ENCODE peak calls at places on chromosomes 1 and 21, in six cellular contexts. F is NCI-H526 treated with DMSO at 0.1 percent for 48 hours; I is brain microvascular endothelial cell; S is stimulated activated CD4-positive, alpha-beta T cell treated with anti-CD3 and anti-CD28 coated beads, TNF-alpha, amount 100 ng/mL, for 24 hours; Z is activated CD4-positive, alpha-beta T cell treated with anti-CD3 and anti-CD28 coated beads, Interleukin-2, amount 10 ng/mL, durations not matched to agents 7 days and 5 days; B is MCF 10A. H is an unnamed sample.

GRCh38 chr1:98557808-98558390 is 103.6 kb upstream of the SNX7 start:
- DNase-seq in F (no peak), I (no peak), S (no peak), Z (no peak), B (no peak), H (no peak)

GRCh38 chr1:199931666-199932377 is 95.7 kb upstream of the NR5A2 start:
- DNase-seq in F (no peak), I (no peak), S (no peak), Z (peak), B (no peak), H (no peak)

GRCh38 chr1:87330201-87330953 is 1.7 kb downstream of the LMO4 start:
- DNase-seq in F (peak), I (no peak), S (no peak), Z (no peak), B (peak), H (no peak)

GRCh38 chr1:67713071-67713806 is 28.2 kb downstream of the GADD45A start:
- DNase-seq in F (peak), I (peak), S (no peak), Z (no peak), B (peak), H (no peak)

GRCh38 chr1:16075337-16076002 is 2.0 kb upstream of the FAM131C start:
- DNase-seq in F (no peak), I (no peak), S (no peak), Z (no peak), B (peak), H (no peak)

GRCh38 chr21:32359719-32360260 is 33.0 kb downstream of the URB1 start:
- DNase-seq in F (no peak), I (no peak), S (no peak), Z (no peak), B (peak), H (no peak)

GRCh38 chr1:11984121-11984520 is 3.9 kb downstream of the MFN2 start:
- DNase-seq in F (no peak), I (no peak), S (no peak), Z (no peak), B (no peak), H (no peak)

GRCh38 chr1:38584408-38585037 is 275.0 kb downstream of the RRAGC start:
- DNase-seq in F (no peak), I (no peak), S (no peak), Z (no peak), B (no peak), H (no peak)

GRCh38 chr1:108892356-108893140 is 15.8 kb downstream of the GPSM2 start:
- DNase-seq in F (no peak), I (peak), S (no peak), Z (no peak), B (no peak), H (no peak)

GRCh38 chr1:171912509-171913185 is 71.3 kb downstream of the DNM3 start:
- DNase-seq in F (no peak), I (no peak), S (no peak), Z (no peak), B (no peak), H (no peak)

GRCh38 chr1:162347281-162347680 is 29.4 kb downstream of the SPATA46 start:
- DNase-seq in F (no peak), I (no peak), S (no peak), Z (no peak), B (no peak), H (no peak)

GRCh38 chr1:203083463-203083921 is 2.3 kb downstream of the MYOG start:
- DNase-seq in F (no peak), I (no peak), S (no peak), Z (no peak), B (no peak), H (no peak)

GRCh38 chr1:69993787-69994186 is 211.6 kb downstream of the LRRC40 start:
- DNase-seq in F (no peak), I (no peak), S (no peak), Z (no peak), B (no peak), H (no peak)

GRCh38 chr1:205291577-205291976 is 30.0 kb downstream of the NUAK2 start:
- DNase-seq in F (no peak), I (no peak), S (no peak), Z (no peak), B (no peak), H (no peak)

GRCh38 chr1:211920141-211920572 is 89.6 kb upstream of the LPGAT1 start:
- DNase-seq in F (no peak), I (peak), S (no peak), Z (no peak), B (peak), H (no peak)

GRCh38 chr1:28026329-28026728 is 62.1 kb downstream of the EYA3 start:
- DNase-seq in F (no peak), I (no peak), S (no peak), Z (no peak), B (no peak), H (no peak)

GRCh38 chr1:23752909-23753308 is 9.6 kb downstream of the ELOA start:
- DNase-seq in F (no peak), I (no peak), S (no peak), Z (no peak), B (no peak), H (no peak)